ENCODE peak calls at places on chromosomes 3 and 15, in ten cellular contexts. W is T-cell; D is ELF-1; M is activated CD4-positive, alpha-beta memory T cell treated with anti-CD3 and anti-CD28 coated beads, Interleukin-2, amount 10 ng/mL, durations not matched to agents 7 days and 5 days; K is HTR-8/SVneo; U is mesenteric fat pad; J is mesendoderm; V is NCI-H1930; A is body of pancreas; E is dorsolateral prefrontal cortex. C is an unnamed sample.

GRCh38 chr3:24156466-24156865 is 211.4 kb downstream of the NR1D2 start:
- DNase-seq in A (no peak), D (no peak), U (no peak), M (no peak), J (peak; percentile 76), V (no peak), W (no peak), K (peak; percentile 60), E (no peak), C (no peak)

GRCh38 chr3:55885721-55886120 is 398.6 kb upstream of the WNT5A start:
- DNase-seq in J (peak; percentile 55), D (no peak), E (no peak), K (peak; percentile 48), V (no peak), W (no peak), U (no peak), A (no peak), M (no peak), C (no peak)

GRCh38 chr3:58487140-58487886 is 4.6 kb upstream of the KCTD6 start:
- DNase-seq in A (peak; percentile 45), J (no peak), W (no peak), D (no peak), V (no peak), M (no peak), U (no peak), K (peak; percentile 51), E (peak; percentile 86), C (no peak)

GRCh38 chr15:74132681-74133070 is 2.3 kb downstream of the ISLR2 start:
- DNase-seq in K (no peak), E (no peak), U (no peak), J (peak; percentile 51), A (no peak), D (peak; percentile 37), M (no peak), V (no peak), W (no peak), C (no peak)

GRCh38 chr3:66427352-66427751 is 73.5 kb downstream of the LRIG1 start:
- DNase-seq in A (no peak), J (no peak), M (no peak), W (no peak), K (no peak), E (no peak), D (no peak), V (no peak), U (no peak), C (no peak)

GRCh38 chr3:151580592-151580991 is 119.7 kb upstream of the IGSF10 start:
- DNase-seq in K (peak; percentile 74), M (no peak), E (no peak), D (no peak), W (no peak), J (no peak), V (no peak), U (no peak), A (no peak), C (no peak)

GRCh38 chr15:41827290-41827879 is 507 bp upstream of the JMJD7 start:
- DNase-seq in E (no peak), K (no peak), D (peak; percentile 54), A (peak; percentile 12), U (no peak), J (peak; percentile 30), V (no peak), W (no peak), M (no peak), C (no peak)

GRCh38 chr3:158918008-158918407 is 116.2 kb downstream of the MFSD1 start:
- DNase-seq in D (peak; percentile 48), E (peak; percentile 50), A (peak; percentile 62), V (peak; percentile 41), J (peak; percentile 86), M (peak; percentile 18), K (peak; percentile 52), U (no peak), W (no peak), C (no peak)

GRCh38 chr3:187183210-187183862 is 13.9 kb upstream of the RTP1 start:
- DNase-seq in M (no peak), E (no peak), U (no peak), V (no peak), W (no peak), J (no peak), A (no peak), D (peak; percentile 10), K (no peak), C (no peak)

GRCh38 chr3:190217081-190217480 is 96.4 kb upstream of the P3H2 start:
- DNase-seq in W (no peak), E (no peak), V (no peak), M (no peak), J (no peak), A (no peak), U (no peak), K (no peak), D (no peak), C (no peak)

GRCh38 chr15:78604420-78604819 is 16.4 kb downstream of the CHRNA3 start:
- DNase-seq in D (no peak), A (no peak), M (no peak), W (no peak), U (peak; percentile 53), J (no peak), E (no peak), K (no peak), V (no peak), C (no peak)

GRCh38 chr3:49715611-49716121 is 3.8 kb downstream of the AMIGO3 start:
- DNase-seq in E (no peak), M (no peak), J (no peak), D (no peak), A (no peak), W (no peak), V (no peak), U (peak; percentile 81), K (no peak), C (no peak)

GRCh38 chr3:150329408-150329807 is 78.7 kb upstream of the TSC22D2 start:
- DNase-seq in D (no peak), J (no peak), A (no peak), K (no peak), U (no peak), E (no peak), M (no peak), V (no peak), W (no peak), C (no peak)

GRCh38 chr15:61393524-61393923 is 164.4 kb upstream of the RORA start:
- DNase-seq in A (no peak), K (no peak), J (no peak), D (no peak), W (no peak), U (no peak), M (no peak), E (no peak), V (no peak), C (no peak)

GRCh38 chr3:192445768-192446644 is 281.3 kb downstream of the FGF12 start:
- DNase-seq in V (peak; percentile 23), D (no peak), E (peak; percentile 66), K (no peak), U (no peak), M (no peak), W (no peak), A (no peak), J (peak; percentile 25), C (no peak)